ENCODE peak calls at places on chromosomes 4 and X, in ten cellular contexts. J is NT2/D1; B is NCI-H82; A is Jurkat, Clone E6-1; M is AG20443; Q is activated CD8-positive, alpha-beta memory T cell treated with anti-CD3 and anti-CD28 coated beads for 1 hour; P is activated CD4-positive, alpha-beta T cell treated with anti-CD3 and anti-CD28 coated beads, Interleukin-2, amount 50 U/mL, for 4 hours; K is mucosa of descending colon; W is naive B cell; U is T-helper 9 cell. D is an unnamed sample.

GRCh38 chr4:170202721-170203120 is 113.0 kb upstream of the AADAT start:
- DNase-seq in Q (no peak), K (no peak), W (peak; percentile 56), P (no peak), J (no peak), A (no peak), M (no peak), U (no peak), B (no peak), D (no peak)

GRCh38 chrX:81120270-81120935 is 81.3 kb downstream of the HMGN5 start:
- DNase-seq in P (no peak), Q (no peak), A (peak; percentile 14), M (peak; percentile 2), J (no peak), K (peak; percentile 15), B (peak; percentile 59), W (no peak), U (no peak), D (no peak)

GRCh38 chrX:139112432-139112831 is 400.9 kb upstream of the FGF13 start:
- DNase-seq in Q (no peak), B (no peak), U (no peak), A (no peak), W (no peak), J (no peak), P (no peak), K (peak; percentile 7), M (peak; percentile 22), D (no peak)

GRCh38 chrX:102067966-102068723 is 57.3 kb upstream of the TCEAL2 start:
- DNase-seq in A (peak; percentile 2), Q (no peak), M (peak; percentile 20), J (no peak), P (peak; percentile 2), K (peak; percentile 22), B (peak; percentile 21), U (no peak), W (no peak), D (no peak)

GRCh38 chr4:154366956-154367355 is 124.6 kb downstream of the DCHS2 start:
- DNase-seq in P (no peak), M (no peak), B (no peak), J (no peak), W (no peak), U (no peak), A (no peak), Q (no peak), K (no peak), D (no peak)

GRCh38 chrX:3527811-3528210 is 181.4 kb upstream of the MXRA5 start:
- DNase-seq in J (no peak), B (no peak), P (no peak), A (no peak), Q (no peak), U (no peak), M (peak; percentile 10), K (no peak), W (no peak), D (no peak)

GRCh38 chrX:7771788-7772438 is 71.1 kb upstream of the VCX start:
- DNase-seq in M (no peak), J (no peak), Q (no peak), K (peak; percentile 37), B (no peak), P (no peak), U (no peak), W (no peak), A (no peak), D (no peak)

GRCh38 chrX:136397001-136397400 is 90.7 kb upstream of the BRS3 start:
- DNase-seq in K (no peak), U (no peak), M (no peak), P (no peak), B (peak; percentile 9), Q (no peak), J (no peak), A (no peak), W (no peak), D (no peak)

GRCh38 chr4:173529505-173530325 is at the start of gene HAND2:
- DNase-seq in W (no peak), Q (no peak), P (no peak), B (peak; percentile 38), J (no peak), K (peak; percentile 48), U (no peak), M (peak; percentile 88), A (no peak), D (no peak)

GRCh38 chr4:48290146-48290772 is 20.6 kb upstream of the TEC start:
- DNase-seq in Q (no peak), M (peak; percentile 46), U (no peak), J (no peak), W (no peak), K (peak; percentile 47), P (no peak), A (no peak), B (peak; percentile 53), D (no peak)

GRCh38 chrX:133054761-133055385 is 42.0 kb downstream of the USP26 start:
- DNase-seq in P (no peak), U (no peak), K (no peak), W (no peak), Q (no peak), J (no peak), A (no peak), B (no peak), M (no peak), D (no peak)

GRCh38 chrX:103817502-103817901 is 14.6 kb downstream of the RAB9B start:
- DNase-seq in A (peak; percentile 48), J (no peak), U (peak; percentile 2), M (peak; percentile 8), P (no peak), Q (no peak), K (peak; percentile 70), W (peak; percentile 36), B (peak; percentile 87), D (no peak)

GRCh38 chrX:38318196-38318595 is 9.1 kb downstream of the RPGR start:
- DNase-seq in W (no peak), P (no peak), K (no peak), J (no peak), M (no peak), U (no peak), B (no peak), Q (no peak), A (no peak), D (no peak)

GRCh38 chr4:119833611-119834010 is 205.0 kb upstream of the PDE5A start:
- DNase-seq in A (no peak), M (no peak), B (no peak), J (no peak), W (no peak), Q (no peak), U (no peak), P (no peak), K (no peak), D (no peak)

GRCh38 chrX:151938172-151938571 is 25.5 kb downstream of the MAGEA4 start:
- DNase-seq in K (no peak), Q (no peak), B (no peak), J (no peak), W (no peak), U (no peak), M (no peak), P (no peak), A (no peak), D (no peak)

D was measured in kidney.